ENCODE peak calls at places on chromosome 14, in five cellular contexts. H is glutamatergic neuron, D is lung, U is tibial artery, P is GM20000. A is an unnamed sample.

GRCh38 chr14:95901014-95901413 is 24.4 kb downstream of the TUNAR start:
- DNase-seq in H (no peak), D (no peak), U (no peak), P (no peak), A (no peak)

GRCh38 chr14:21213652-21214051 is 55.6 kb downstream of the HNRNPC start:
- DNase-seq in H (no peak), D (no peak), U (no peak), P (no peak), A (no peak)

GRCh38 chr14:90382491-90383125 is 14.2 kb upstream of the CALM1 start:
- DNase-seq in H (peak; percentile 36), D (peak; percentile 69), U (peak; percentile 74), P (peak; percentile 24), A (peak; percentile 86)

GRCh38 chr14:93316716-93317115 is 16.1 kb downstream of the BTBD7 start:
- DNase-seq in H (no peak), D (no peak), U (no peak), P (no peak), A (no peak)

GRCh38 chr14:34665785-34666425 is 36.0 kb upstream of the SNX6 start:
- DNase-seq in H (no peak), D (no peak), U (peak; percentile 65), P (no peak), A (peak; percentile 96)

GRCh38 chr14:76763362-76764041 is 2.2 kb downstream of the VASH1 start:
- DNase-seq in H (no peak), D (peak; percentile 26), U (no peak), P (no peak), A (peak; percentile 50)

GRCh38 chr14:50774542-50775267 is 56.3 kb downstream of the NIN start:
- DNase-seq in H (no peak), D (no peak), U (peak; percentile 31), P (no peak), A (no peak)

GRCh38 chr14:85222344-85222743 is 307.6 kb upstream of the FLRT2 start:
- DNase-seq in H (no peak), D (no peak), U (no peak), P (no peak), A (no peak)

GRCh38 chr14:62101189-62101588 is 339.0 kb downstream of the SNAPC1 start:
- DNase-seq in H (no peak), D (no peak), U (no peak), P (no peak), A (no peak)

GRCh38 chr14:102796661-102797190 is 19.5 kb downstream of the TRAF3 start:
- DNase-seq in H (no peak), D (no peak), U (peak; percentile 9), P (peak; percentile 1), A (no peak)

GRCh38 chr14:38404616-38405015 is 148.7 kb upstream of the CLEC14A start:
- DNase-seq in H (no peak), D (no peak), U (no peak), P (no peak), A (peak; percentile 55)

GRCh38 chr14:104211741-104212140 is 73.4 kb downstream of the KIF26A start:
- DNase-seq in H (no peak), D (no peak), U (no peak), P (no peak), A (no peak)

GRCh38 chr14:50801706-50802105 is 29.3 kb downstream of the NIN start:
- DNase-seq in H (no peak), D (no peak), U (no peak), P (no peak), A (no peak)

GRCh38 chr14:70192915-70193314 is 4.2 kb upstream of the SLC8A3 start:
- DNase-seq in H (no peak), D (no peak), U (no peak), P (no peak), A (no peak)

GRCh38 chr14:68780358-68781160 is 12.3 kb downstream of the ZFP36L1 start:
- DNase-seq in H (peak; percentile 15), D (peak; percentile 57), U (peak; percentile 74), P (no peak), A (peak; percentile 88)

GRCh38 chr14:104245075-104245474 is 106.7 kb downstream of the KIF26A start:
- DNase-seq in H (no peak), D (no peak), U (peak; percentile 4), P (no peak), A (no peak)

GRCh38 chr14:88411039-88411438 is 25.6 kb downstream of the SPATA7 start:
- DNase-seq in H (no peak), D (no peak), U (no peak), P (no peak), A (no peak)

GRCh38 chr14:31159682-31160296 is 47.8 kb downstream of the HECTD1 start:
- DNase-seq in H (no peak), D (no peak), U (peak; percentile 40), P (no peak), A (peak; percentile 3)

GRCh38 chr14:89351958-89352404 is 65.1 kb downstream of the FOXN3 start:
- DNase-seq in H (no peak), D (no peak), U (no peak), P (no peak), A (no peak)

GRCh38 chr14:50830932-50831703 is at the start of gene NIN:
- DNase-seq in H (peak; percentile 86), D (peak; percentile 73), U (peak; percentile 77), P (peak; percentile 93), A (peak; percentile 68)

GRCh38 chr14:35404246-35404495 is 378 bp downstream of the NFKBIA start:
- DNase-seq in H (no peak), D (no peak), U (no peak), P (no peak), A (no peak)

GRCh38 chr14:61911534-61911933 is 149.3 kb downstream of the SNAPC1 start:
- DNase-seq in H (no peak), D (no peak), U (no peak), P (no peak), A (no peak)

GRCh38 chr14:73142216-73142615 is 5.9 kb downstream of the PSEN1 start:
- DNase-seq in H (no peak), D (no peak), U (no peak), P (peak; percentile 52), A (no peak)

GRCh38 chr14:51562816-51563215 is 88.9 kb upstream of the FRMD6 start:
- DNase-seq in H (no peak), D (no peak), U (no peak), P (no peak), A (no peak)

GRCh38 chr14:31510222-31510621 is 22.4 kb upstream of the GPR33 start:
- DNase-seq in H (no peak), D (no peak), U (no peak), P (peak; percentile 28), A (peak; percentile 47)

GRCh38 chr14:94345344-94346072 is 22.4 kb upstream of the SERPINA6 start:
- DNase-seq in H (no peak), D (no peak), U (no peak), P (no peak), A (peak; percentile 79)

DNA sequence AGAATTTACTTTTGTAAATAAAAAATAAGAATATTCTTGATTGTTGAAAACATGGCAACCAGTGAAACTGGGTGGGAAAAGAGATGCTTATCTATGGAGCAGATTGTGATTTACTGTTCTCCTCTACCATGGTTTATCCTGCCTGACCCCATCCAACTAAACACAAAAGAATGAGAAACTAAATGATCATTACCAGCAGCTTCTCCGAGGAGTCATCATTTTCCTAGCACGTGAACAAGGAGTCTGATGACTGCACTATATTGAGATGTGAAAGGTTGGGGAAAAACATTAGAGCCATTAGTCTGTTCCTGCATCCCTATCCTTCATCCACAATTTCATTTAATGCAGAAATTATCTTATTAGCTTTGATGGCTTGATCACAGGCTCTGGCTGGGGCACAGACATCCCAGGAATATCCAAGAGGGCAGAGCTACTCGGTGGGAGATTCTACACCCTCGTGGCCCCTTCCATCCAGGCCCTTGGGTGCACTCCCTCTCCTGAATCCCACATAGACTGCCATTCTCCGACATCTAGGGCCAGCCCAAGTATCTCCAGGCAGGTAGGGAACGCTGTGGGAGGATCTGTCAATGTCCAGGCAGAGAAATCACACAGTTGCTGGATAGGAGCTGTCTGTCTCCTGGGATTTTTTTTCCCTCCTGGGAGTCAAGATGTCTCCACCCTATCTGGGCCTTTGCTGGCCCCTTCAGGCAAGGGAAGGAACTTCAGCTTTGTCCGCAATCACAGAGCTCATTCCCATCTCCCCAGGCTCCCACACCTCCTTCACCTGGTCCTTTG is 43.3 kb upstream of the DHRS4 start:
- DNase-seq in H (peak; percentile 62), D (peak; percentile 36), U (peak; percentile 29), P (peak; percentile 72), A (peak; percentile 68)
- TF ChIP-seq CTCF in H (no peak), D (peak; percentile 26), U (peak; percentile 50), P (peak; percentile 62), A (peak; percentile 89)

DNA sequence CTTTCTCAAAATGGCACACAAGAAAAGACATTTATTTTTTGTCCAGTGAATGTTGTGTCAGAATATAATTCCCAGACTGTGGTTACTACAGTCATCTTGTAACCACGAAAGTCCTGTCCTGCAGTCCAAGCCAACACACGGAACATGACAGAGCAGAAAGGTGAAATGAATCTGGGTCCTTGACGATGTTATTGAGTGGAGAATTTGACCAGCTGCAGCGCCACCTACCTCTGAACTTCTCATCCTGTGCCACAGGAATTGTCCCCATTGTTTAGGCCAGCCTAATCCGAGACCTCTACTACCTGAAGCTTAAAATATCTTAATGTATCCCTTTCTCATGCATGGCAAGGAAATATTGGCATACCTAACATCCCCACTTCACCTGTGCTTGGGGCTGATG is 64.1 kb upstream of the OTX2 start:
- DNase-seq in H (peak; percentile 39), D (no peak), U (no peak), P (peak; percentile 10), A (no peak)
- TF ChIP-seq CTCF in H (peak; percentile 36), D (no peak), U (no peak), P (peak; percentile 38), A (no peak)

DNA sequence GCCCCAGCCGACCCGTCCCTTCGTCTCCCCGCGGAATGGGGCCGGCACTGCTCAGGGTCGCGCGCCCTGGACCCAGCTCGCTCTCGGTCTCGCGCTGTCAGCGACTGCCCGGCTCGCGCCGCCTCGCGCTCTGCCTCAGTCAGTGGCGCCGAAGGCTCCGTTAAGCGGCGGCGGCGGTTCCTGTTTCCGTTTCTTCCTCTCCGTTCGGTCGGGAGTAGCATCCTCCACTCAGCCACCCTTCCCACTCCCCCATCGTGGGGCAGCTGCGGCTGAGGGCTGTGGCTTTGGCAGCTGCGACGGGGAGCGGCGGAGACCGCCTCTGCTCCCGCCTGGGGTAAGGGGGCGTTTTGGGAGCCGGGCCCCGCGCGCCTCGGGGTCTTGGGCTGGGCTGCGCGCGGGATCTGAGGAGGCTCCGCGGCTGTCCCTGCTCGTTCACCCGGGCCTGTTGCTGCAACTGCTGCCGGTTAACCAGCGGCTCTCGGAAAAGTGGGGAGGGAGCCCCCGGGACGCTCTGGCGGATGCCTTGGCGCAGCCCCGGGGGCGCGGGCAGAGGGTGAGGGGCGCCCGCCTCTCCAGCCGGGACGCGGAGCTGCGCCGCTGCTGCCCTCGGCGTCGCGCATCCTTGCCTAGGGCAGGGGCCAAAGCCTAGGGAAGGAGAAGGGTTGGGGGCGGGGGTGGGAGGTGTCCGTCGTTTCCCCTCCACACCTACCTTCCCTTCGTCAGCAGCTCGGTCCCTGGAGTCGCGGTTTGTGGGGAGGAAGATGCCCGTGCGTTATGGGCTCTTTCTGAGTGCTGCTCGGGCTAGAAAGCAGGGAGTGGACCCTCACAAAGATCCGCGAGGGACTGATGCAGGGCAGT is 580 bp downstream of the FUT8 start:
- DNase-seq in H (peak; percentile 59), D (peak; percentile 64), U (peak; percentile 56), P (peak; percentile 80), A (peak; percentile 32)
- TF ChIP-seq CTCF in H (no peak), D (no peak), U (no peak), P (no peak), A (no peak)

DNA sequence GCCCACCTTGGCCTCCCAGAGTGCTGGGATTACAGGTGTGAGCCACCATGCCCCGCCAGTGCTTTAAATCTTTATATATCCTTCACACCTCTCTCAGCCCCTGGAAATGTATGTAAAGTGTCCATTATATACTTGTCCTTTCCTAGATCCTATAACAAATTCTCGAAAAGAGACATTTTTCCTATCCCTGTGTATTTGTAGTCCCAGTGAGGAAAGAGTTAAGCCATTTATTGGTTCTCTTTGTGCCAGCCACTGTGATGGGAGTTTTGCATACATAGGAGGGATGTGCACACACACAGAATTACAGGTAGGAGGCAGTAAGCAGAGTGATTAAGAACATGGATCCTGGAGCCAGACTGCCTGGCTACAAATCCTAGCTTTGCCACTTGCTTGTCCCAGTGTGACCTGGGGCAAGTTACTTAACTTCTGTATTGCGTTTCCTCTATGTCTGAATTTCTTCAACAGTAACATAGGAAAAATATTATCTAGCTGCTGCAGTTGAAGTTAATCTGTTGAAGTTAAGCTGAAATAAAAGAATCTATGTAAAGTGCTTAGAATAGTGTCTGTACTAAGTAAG is 2.1 kb upstream of the RABGGTA start:
- DNase-seq in H (no peak), D (no peak), U (no peak), P (no peak), A (peak; percentile 8)
- TF ChIP-seq CTCF in H (no peak), D (no peak), U (no peak), P (no peak), A (no peak)